ENCODE peak calls at places on chromosome 14, in eight cellular contexts. One of them, this sample, is unnamed.

GRCh38 chr14:36264595-36264994 is 55.8 kb downstream of the MBIP start:
- DNase-seq in bronchial epithelial cell: no peak
- DNase-seq in fibroblast of pulmonary artery: no peak
- DNase-seq in GM13977: no peak
- DNase-seq in WTC11: no peak
- DNase-seq in NCI-H1092: no peak
- DNase-seq in cerebellum: no peak
- DNase-seq in stimulated activated CD8-positive, alpha-beta memory T cell treated with anti-CD3 and anti-CD28 coated beads, Interleukin-4, amount 100 ng/mL, for 4 hours: no peak
- DNase-seq in this sample: no peak

GRCh38 chr14:34619399-34619920 is 10.5 kb downstream of the SNX6 start:
- DNase-seq in bronchial epithelial cell: no peak
- DNase-seq in fibroblast of pulmonary artery: no peak
- DNase-seq in GM13977: no peak
- DNase-seq in WTC11: no peak
- DNase-seq in NCI-H1092: no peak
- DNase-seq in cerebellum: no peak
- DNase-seq in stimulated activated CD8-positive, alpha-beta memory T cell treated with anti-CD3 and anti-CD28 coated beads, Interleukin-4, amount 100 ng/mL, for 4 hours: no peak
- DNase-seq in this sample: no peak

GRCh38 chr14:44962573-44963528 is 861 bp downstream of the TOGARAM1 start:
- DNase-seq in bronchial epithelial cell: peak; percentile 24
- DNase-seq in fibroblast of pulmonary artery: peak; percentile 58
- DNase-seq in GM13977: peak; percentile 12
- DNase-seq in WTC11: peak; percentile 39
- DNase-seq in NCI-H1092: no peak
- DNase-seq in cerebellum: peak; percentile 34
- DNase-seq in stimulated activated CD8-positive, alpha-beta memory T cell treated with anti-CD3 and anti-CD28 coated beads, Interleukin-4, amount 100 ng/mL, for 4 hours: no peak
- DNase-seq in this sample: peak; percentile 63

GRCh38 chr14:74838141-74838540 is 37.8 kb downstream of the PROX2 start:
- DNase-seq in bronchial epithelial cell: no peak
- DNase-seq in fibroblast of pulmonary artery: no peak
- DNase-seq in GM13977: no peak
- DNase-seq in WTC11: no peak
- DNase-seq in NCI-H1092: no peak
- DNase-seq in cerebellum: no peak
- DNase-seq in stimulated activated CD8-positive, alpha-beta memory T cell treated with anti-CD3 and anti-CD28 coated beads, Interleukin-4, amount 100 ng/mL, for 4 hours: no peak
- DNase-seq in this sample: peak; percentile 51

GRCh38 chr14:64556526-64556925 is 6.8 kb downstream of the PPP1R36 start:
- DNase-seq in bronchial epithelial cell: peak; percentile 61
- DNase-seq in fibroblast of pulmonary artery: peak; percentile 89
- DNase-seq in GM13977: no peak
- DNase-seq in WTC11: no peak
- DNase-seq in NCI-H1092: no peak
- DNase-seq in cerebellum: no peak
- DNase-seq in stimulated activated CD8-positive, alpha-beta memory T cell treated with anti-CD3 and anti-CD28 coated beads, Interleukin-4, amount 100 ng/mL, for 4 hours: no peak
- DNase-seq in this sample: peak; percentile 73

GRCh38 chr14:92563359-92563758 is 49.8 kb downstream of the RIN3 start:
- DNase-seq in bronchial epithelial cell: peak; percentile 70
- DNase-seq in fibroblast of pulmonary artery: no peak
- DNase-seq in GM13977: peak; percentile 64
- DNase-seq in WTC11: no peak
- DNase-seq in NCI-H1092: no peak
- DNase-seq in cerebellum: no peak
- DNase-seq in stimulated activated CD8-positive, alpha-beta memory T cell treated with anti-CD3 and anti-CD28 coated beads, Interleukin-4, amount 100 ng/mL, for 4 hours: no peak
- DNase-seq in this sample: peak; percentile 30

GRCh38 chr14:76812093-76812421 is 625 bp downstream of the ANGEL1 start:
- DNase-seq in bronchial epithelial cell: no peak
- DNase-seq in fibroblast of pulmonary artery: no peak
- DNase-seq in GM13977: peak; percentile 48
- DNase-seq in WTC11: no peak
- DNase-seq in NCI-H1092: no peak
- DNase-seq in cerebellum: peak; percentile 60
- DNase-seq in stimulated activated CD8-positive, alpha-beta memory T cell treated with anti-CD3 and anti-CD28 coated beads, Interleukin-4, amount 100 ng/mL, for 4 hours: no peak
- DNase-seq in this sample: no peak

GRCh38 chr14:41718477-41719166 is 111.9 kb downstream of the LRFN5 start:
- DNase-seq in bronchial epithelial cell: peak; percentile 5
- DNase-seq in fibroblast of pulmonary artery: no peak
- DNase-seq in GM13977: no peak
- DNase-seq in WTC11: no peak
- DNase-seq in NCI-H1092: peak; percentile 83
- DNase-seq in cerebellum: no peak
- DNase-seq in stimulated activated CD8-positive, alpha-beta memory T cell treated with anti-CD3 and anti-CD28 coated beads, Interleukin-4, amount 100 ng/mL, for 4 hours: no peak
- DNase-seq in this sample: peak; percentile 1

GRCh38 chr14:78164226-78164853 is 5.8 kb upstream of the NRXN3 start:
- DNase-seq in bronchial epithelial cell: peak; percentile 42
- DNase-seq in fibroblast of pulmonary artery: no peak
- DNase-seq in GM13977: peak; percentile 36
- DNase-seq in WTC11: peak; percentile 83
- DNase-seq in NCI-H1092: peak; percentile 49
- DNase-seq in cerebellum: no peak
- DNase-seq in stimulated activated CD8-positive, alpha-beta memory T cell treated with anti-CD3 and anti-CD28 coated beads, Interleukin-4, amount 100 ng/mL, for 4 hours: no peak
- DNase-seq in this sample: peak; percentile 8

GRCh38 chr14:75660630-75661498 is at the start of the genes ERG28 and TTLL5:
- DNase-seq in bronchial epithelial cell: peak; percentile 99
- DNase-seq in fibroblast of pulmonary artery: peak; percentile 100
- DNase-seq in GM13977: peak; percentile 94
- DNase-seq in WTC11: peak; percentile 97
- DNase-seq in NCI-H1092: peak; percentile 98
- DNase-seq in cerebellum: peak; percentile 98
- DNase-seq in stimulated activated CD8-positive, alpha-beta memory T cell treated with anti-CD3 and anti-CD28 coated beads, Interleukin-4, amount 100 ng/mL, for 4 hours: peak; percentile 90
- DNase-seq in this sample: peak; percentile 100

GRCh38 chr14:61516125-61516740 is 179.1 kb upstream of the HIF1A start:
- DNase-seq in bronchial epithelial cell: peak; percentile 35
- DNase-seq in fibroblast of pulmonary artery: no peak
- DNase-seq in GM13977: no peak
- DNase-seq in WTC11: no peak
- DNase-seq in NCI-H1092: no peak
- DNase-seq in cerebellum: no peak
- DNase-seq in stimulated activated CD8-positive, alpha-beta memory T cell treated with anti-CD3 and anti-CD28 coated beads, Interleukin-4, amount 100 ng/mL, for 4 hours: no peak
- DNase-seq in this sample: no peak

GRCh38 chr14:77036484-77037337 is 8.2 kb upstream of the IRF2BPL start:
- DNase-seq in bronchial epithelial cell: no peak
- DNase-seq in fibroblast of pulmonary artery: no peak
- DNase-seq in GM13977: peak; percentile 59
- DNase-seq in WTC11: no peak
- DNase-seq in NCI-H1092: no peak
- DNase-seq in cerebellum: no peak
- DNase-seq in stimulated activated CD8-positive, alpha-beta memory T cell treated with anti-CD3 and anti-CD28 coated beads, Interleukin-4, amount 100 ng/mL, for 4 hours: no peak
- DNase-seq in this sample: no peak

GRCh38 chr14:90272523-90272922 is 16.2 kb downstream of the PSMC1 start:
- DNase-seq in bronchial epithelial cell: no peak
- DNase-seq in fibroblast of pulmonary artery: peak; percentile 33
- DNase-seq in GM13977: no peak
- DNase-seq in WTC11: no peak
- DNase-seq in NCI-H1092: no peak
- DNase-seq in cerebellum: no peak
- DNase-seq in stimulated activated CD8-positive, alpha-beta memory T cell treated with anti-CD3 and anti-CD28 coated beads, Interleukin-4, amount 100 ng/mL, for 4 hours: no peak
- DNase-seq in this sample: no peak

GRCh38 chr14:91390165-91390778 is 27.3 kb downstream of the CCDC88C start:
- DNase-seq in bronchial epithelial cell: no peak
- DNase-seq in fibroblast of pulmonary artery: no peak
- DNase-seq in GM13977: no peak
- DNase-seq in WTC11: no peak
- DNase-seq in NCI-H1092: no peak
- DNase-seq in cerebellum: no peak
- DNase-seq in stimulated activated CD8-positive, alpha-beta memory T cell treated with anti-CD3 and anti-CD28 coated beads, Interleukin-4, amount 100 ng/mL, for 4 hours: no peak
- DNase-seq in this sample: no peak

GRCh38 chr14:90536092-90536491 is 139.3 kb downstream of the CALM1 start:
- DNase-seq in bronchial epithelial cell: no peak
- DNase-seq in fibroblast of pulmonary artery: peak; percentile 35
- DNase-seq in GM13977: no peak
- DNase-seq in WTC11: no peak
- DNase-seq in NCI-H1092: no peak
- DNase-seq in cerebellum: peak; percentile 88
- DNase-seq in stimulated activated CD8-positive, alpha-beta memory T cell treated with anti-CD3 and anti-CD28 coated beads, Interleukin-4, amount 100 ng/mL, for 4 hours: no peak
- DNase-seq in this sample: no peak

GRCh38 chr14:74612346-74613021 is 447 bp upstream of the LTBP2 start:
- DNase-seq in bronchial epithelial cell: no peak
- DNase-seq in fibroblast of pulmonary artery: peak; percentile 83
- DNase-seq in GM13977: peak; percentile 90
- DNase-seq in WTC11: peak; percentile 88
- DNase-seq in NCI-H1092: peak; percentile 31
- DNase-seq in cerebellum: peak; percentile 75
- DNase-seq in stimulated activated CD8-positive, alpha-beta memory T cell treated with anti-CD3 and anti-CD28 coated beads, Interleukin-4, amount 100 ng/mL, for 4 hours: peak; percentile 54
- DNase-seq in this sample: peak; percentile 78